ENCODE peak calls at places on chromosomes 3 and 15, in four cellular contexts. U is Peyer's patch, M is heart left ventricle, V is adrenal gland. D is an unnamed sample. For H3K27me3, the result is how much of the 10 kb centered on the place peaks cover.

GRCh38 chr15:63038926-63039673 is 3.4 kb upstream of the TPM1 start:
- DNase-seq in U (no peak), M (no peak), V (no peak), D (no peak)

GRCh38 chr3:124999897-125000296 is 55.9 kb downstream of the HEG1 start:
- DNase-seq in U (no peak), M (no peak), V (no peak), D (no peak)

GRCh38 chr15:69631978-69632377 is 179.4 kb downstream of the RPLP1 start:
- DNase-seq in U (no peak), M (no peak), V (no peak), D (no peak)

GRCh38 chr3:167776144-167776685 is 40.7 kb downstream of the SERPINI1 start:
- DNase-seq in U (no peak), M (no peak), V (no peak), D (no peak)

GRCh38 chr15:31317980-31318342 is 8.7 kb upstream of the KLF13 start:
- DNase-seq in U (no peak), M (no peak), V (no peak), D (no peak)

GRCh38 chr3:118817748-118818165 is 216.9 kb downstream of the IGSF11 start:
- DNase-seq in U (peak), M (no peak), V (peak), D (no peak)

GRCh38 chr3:149435936-149436885 is 38.3 kb upstream of the TM4SF4 start:
- DNase-seq in U (no peak), M (no peak), V (no peak), D (no peak)

GRCh38 chr3:25597535-25598101 is 67.1 kb downstream of the TOP2B start:
- DNase-seq in U (no peak), M (no peak), V (no peak), D (no peak)

GRCh38 chr3:61929631-61930030 is 368.3 kb downstream of the PTPRG start:
- DNase-seq in U (no peak), M (no peak), V (no peak), D (no peak)

GRCh38 chr15:73346735-73347312 is 21.9 kb downstream of the HCN4 start:
- DNase-seq in U (peak), M (peak), V (peak), D (peak)

GRCh38 chr3:11530153-11530721 is 113.5 kb downstream of the VGLL4 start:
- DNase-seq in U (no peak), M (no peak), V (no peak), D (no peak)

GRCh38 chr15:71538922-71539321 is 271.4 kb upstream of the NR2E3 start:
- DNase-seq in U (no peak), M (no peak), V (no peak), D (no peak)

DNA sequence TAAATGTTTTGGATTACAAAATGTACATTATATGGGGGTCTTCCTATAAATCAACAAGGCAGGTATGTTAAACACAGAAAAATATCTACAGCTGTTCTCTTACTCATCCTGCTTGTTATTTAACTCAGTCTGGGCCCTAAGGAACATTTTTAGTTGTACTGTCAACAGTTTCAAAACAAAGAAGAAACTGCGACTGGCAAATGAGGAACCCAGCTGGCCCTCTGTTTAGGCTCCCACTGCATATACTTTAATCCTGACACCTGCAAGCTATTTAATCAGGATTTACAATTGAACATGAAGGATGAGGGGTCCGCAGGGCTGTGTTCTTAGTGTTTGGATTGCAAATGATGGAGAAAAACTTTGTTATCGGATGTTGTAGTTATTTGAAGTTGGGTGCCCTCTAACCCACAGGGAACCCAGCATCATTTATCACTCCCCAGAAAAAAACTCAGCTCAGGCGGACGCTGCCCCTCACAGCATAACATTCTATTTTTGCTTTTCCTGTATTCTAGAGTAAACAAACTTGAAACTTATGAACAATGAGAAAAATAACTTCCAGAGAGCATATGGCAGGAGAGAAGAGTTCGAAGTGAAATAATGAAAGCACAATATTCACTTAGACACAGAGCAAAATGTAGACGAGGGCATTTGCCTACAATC is 91.2 kb downstream of the POLR2M start:
- DNase-seq in U (no peak), M (no peak), V (no peak), D (no peak)
- H3K27me3 ChIP-seq in U (under half), M (under half), V (under half), D (under half)

GRCh38 chr3:66997560-66998074 is 490 bp upstream of the KBTBD8 start:
- DNase-seq in U (no peak), M (no peak), V (no peak), D (no peak)

GRCh38 chr3:67001086-67001861 is 3.2 kb downstream of the KBTBD8 start:
- DNase-seq in U (no peak), M (no peak), V (no peak), D (no peak)

GRCh38 chr3:66998075-66998898 is at the start of gene KBTBD8:
- DNase-seq in U (peak), M (peak), V (peak), D (peak)

GRCh38 chr3:66998899-66999235 is 760 bp downstream of the KBTBD8 start:
- DNase-seq in U (no peak), M (no peak), V (no peak), D (no peak)

DNA sequence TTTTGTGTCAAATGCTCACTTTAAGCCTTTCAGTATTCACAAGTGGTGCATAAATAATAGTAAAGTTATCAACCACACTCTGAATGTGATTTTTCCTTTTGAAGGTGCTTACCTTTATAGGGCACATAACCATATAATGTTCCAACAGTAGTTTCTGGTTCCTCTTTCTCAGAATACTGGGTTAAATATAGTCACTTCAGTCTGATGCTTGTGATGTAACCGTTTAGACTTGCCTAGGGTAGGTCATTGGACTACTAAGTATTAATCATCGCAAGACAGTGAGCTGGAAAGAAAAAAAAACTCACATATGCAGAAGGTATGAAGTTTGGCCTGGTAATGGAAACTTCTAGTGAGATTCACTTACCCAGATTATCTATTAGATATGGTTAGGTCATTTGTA is 1.9 kb downstream of the KBTBD8 start:
- DNase-seq in U (no peak), M (no peak), V (no peak), D (no peak)
- TF ChIP-seq POLR2A in U (no peak), M (no peak), V (no peak), D (no peak)

GRCh38 chr15:38300395-38300794 is 47.8 kb downstream of the SPRED1 start:
- DNase-seq in U (no peak), M (no peak), V (no peak), D (no peak)
- H3K4me3 ChIP-seq in U (no peak), M (no peak), V (no peak), D (no peak)

GRCh38 chr3:147367676-147368075 is 38.7 kb downstream of the ZIC4 start:
- DNase-seq in U (no peak), M (no peak), V (no peak), D (no peak)
- H3K27me3 ChIP-seq in U (under half), M (half or more), V (half or more), D (under half)

GRCh38 chr15:40932625-40933519 is 3.7 kb downstream of the DLL4 start:
- DNase-seq in U (no peak), M (no peak), V (no peak), D (no peak)
- TF ChIP-seq POLR2A in U (no peak), M (no peak), V (no peak), D (no peak)

DNA sequence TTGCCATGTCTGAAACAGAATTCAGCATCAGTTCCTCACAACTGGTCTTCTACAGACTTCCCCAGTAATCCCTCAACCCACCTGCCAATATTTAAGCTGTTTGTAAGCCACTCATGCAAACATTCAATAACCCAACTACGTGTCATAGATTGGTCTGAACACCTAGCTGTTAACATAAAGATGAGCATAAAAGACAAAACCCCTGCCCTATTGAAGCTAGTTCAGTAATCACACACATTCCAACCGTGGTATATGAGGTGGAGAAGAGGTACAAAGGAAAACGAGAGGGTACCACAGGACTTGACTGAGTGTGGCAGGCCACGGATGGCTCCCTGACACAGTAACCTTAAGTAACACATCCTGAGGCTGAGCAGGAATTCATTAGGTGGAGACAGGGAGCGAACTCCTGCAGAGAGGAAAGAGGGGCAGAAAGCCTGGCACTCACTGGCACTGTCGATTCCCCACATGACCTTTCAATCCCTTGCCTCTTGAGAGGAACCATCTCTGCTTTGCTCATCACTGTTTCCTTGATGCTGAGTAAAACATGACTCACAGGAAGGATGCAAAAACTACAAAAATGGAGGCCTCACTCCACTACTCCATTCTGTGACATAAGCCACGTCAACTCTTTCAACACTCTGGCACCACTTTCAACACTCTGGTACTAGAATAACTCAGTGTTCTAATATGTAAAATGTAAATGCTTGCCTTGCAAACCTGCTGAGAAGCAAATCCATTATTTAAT is 31.3 kb downstream of the RPN1 start:
- DNase-seq in U (no peak), M (no peak), V (no peak), D (no peak)
- H3K4me3 ChIP-seq in U (no peak), M (no peak), V (no peak), D (no peak)

DNA sequence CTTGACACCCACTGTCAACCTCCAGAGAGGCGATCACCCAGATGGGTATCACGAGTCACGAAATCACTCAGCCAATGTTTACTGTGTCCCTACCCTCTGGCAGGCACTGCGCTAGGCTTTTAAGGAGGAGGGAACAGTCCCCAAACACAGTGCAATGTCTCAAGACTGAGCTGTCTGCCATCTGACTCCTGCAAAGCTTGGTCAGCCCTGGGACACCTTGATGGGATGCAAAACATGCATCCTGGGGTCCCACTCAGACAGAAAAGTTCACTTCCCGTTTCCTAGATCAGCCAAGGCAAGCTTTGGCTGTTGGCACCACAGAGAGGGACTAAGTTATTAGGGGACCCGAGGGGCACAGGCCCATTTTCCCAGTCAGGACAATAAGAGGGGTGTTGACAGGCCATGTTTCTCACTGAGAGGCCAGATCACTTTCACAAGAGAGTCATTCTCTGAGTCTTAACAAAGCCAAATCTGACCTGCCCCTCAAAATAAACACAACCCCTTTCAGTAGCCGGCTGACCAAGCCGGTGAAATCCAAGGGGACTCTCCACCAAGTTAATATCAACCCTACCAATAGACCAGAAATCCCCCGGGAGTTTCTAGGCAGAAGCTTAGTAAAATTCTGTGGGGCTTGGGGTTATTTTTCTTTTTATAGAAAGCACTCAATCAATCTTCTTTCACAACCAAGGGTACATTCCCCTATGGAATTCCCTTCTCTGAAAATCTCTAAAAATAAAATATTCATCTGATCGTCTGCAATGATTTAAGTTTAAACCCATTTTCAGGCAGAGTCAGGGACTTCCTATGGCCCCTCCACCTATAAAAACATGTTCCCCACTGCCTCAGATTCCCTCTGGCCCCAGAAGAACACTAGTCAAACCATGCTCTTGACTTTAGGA is 3.5 kb downstream of the RFTN1 start:
- DNase-seq in U (no peak), M (no peak), V (no peak), D (no peak)
- H3K27me3 ChIP-seq in U (under half), M (under half), V (under half), D (under half)

GRCh38 chr15:75733761-75734651 is 21.4 kb upstream of the CSPG4 start:
- DNase-seq in U (no peak), M (no peak), V (no peak), D (no peak)

GRCh38 chr15:75732809-75733451 is 20.3 kb upstream of the CSPG4 start:
- DNase-seq in U (peak), M (peak), V (peak), D (peak)

GRCh38 chr15:75739791-75740190 is 27.1 kb upstream of the CSPG4 start:
- DNase-seq in U (no peak), M (no peak), V (no peak), D (peak)

GRCh38 chr15:75736256-75736655 is 23.6 kb upstream of the CSPG4 start:
- DNase-seq in U (no peak), M (no peak), V (no peak), D (no peak)

DNA sequence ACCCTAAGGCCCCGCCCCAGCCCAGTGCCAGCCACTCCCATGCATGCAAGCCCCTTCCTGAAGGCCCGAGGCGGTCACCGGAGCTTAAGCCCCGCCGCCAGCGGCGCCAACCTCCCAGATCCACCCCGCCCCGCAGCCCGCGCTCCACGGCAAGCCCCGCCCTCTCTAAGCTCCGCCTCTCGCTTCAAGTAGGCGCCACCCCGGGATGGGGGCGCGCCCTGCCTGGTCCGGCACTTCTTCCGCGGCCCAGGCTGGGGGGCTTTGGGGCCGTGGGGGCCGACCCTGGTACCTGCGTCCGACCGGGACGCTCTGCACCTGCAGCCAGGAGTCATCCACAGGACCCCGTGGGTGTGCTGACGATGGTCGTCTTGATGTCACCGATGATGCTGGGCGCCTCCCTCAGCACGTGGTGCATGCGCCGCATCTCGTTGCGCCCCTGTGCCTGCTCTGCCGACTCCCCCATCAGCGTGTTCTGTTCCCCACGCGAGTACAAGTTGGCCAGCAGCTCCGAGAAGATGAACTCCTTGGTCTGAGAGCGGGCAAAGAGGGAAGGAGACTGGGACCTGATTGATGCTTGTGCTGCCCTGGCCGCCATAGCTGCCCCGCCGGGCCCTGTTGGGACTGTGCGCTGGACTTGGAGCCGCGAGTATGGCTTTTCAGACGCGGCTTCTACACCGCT is 26.1 kb upstream of the CSPG4 start:
- DNase-seq in U (peak), M (peak), V (peak), D (peak)
- TF ChIP-seq POLR2A in U (no peak), M (no peak), V (no peak), D (no peak)

GRCh38 chr3:143123353-143123974 is 3.9 kb downstream of the CHST2 start:
- DNase-seq in U (no peak), M (no peak), V (no peak), D (no peak)
- H3K4me3 ChIP-seq in U (no peak), M (no peak), V (no peak), D (no peak)

DNA sequence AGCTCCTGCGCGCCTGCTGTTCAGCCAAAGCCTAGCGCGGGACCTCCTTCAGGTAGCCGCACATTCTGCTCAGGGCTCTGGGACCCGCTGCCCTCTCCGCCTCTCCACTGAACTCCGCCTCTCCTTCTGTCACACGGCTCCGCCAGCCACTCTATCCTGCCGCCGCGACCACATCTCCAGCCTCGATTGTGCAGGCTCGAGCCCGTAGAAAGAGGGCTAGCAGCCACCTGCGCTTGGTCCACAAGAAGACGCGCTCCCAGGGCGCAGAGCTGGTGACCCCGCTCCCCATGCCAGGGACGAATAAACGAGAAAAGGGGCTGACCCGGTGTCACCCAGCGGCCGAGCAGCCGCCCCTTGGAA is 1.1 kb upstream of the VIPR1 start:
- DNase-seq in U (peak), M (no peak), V (no peak), D (no peak)
- H3K27me3 ChIP-seq in U (under half), M (under half), V (under half), D (under half)